ENCODE peak calls at places on chromosomes 12 and 14, in nine cellular contexts. X is body of pancreas, J is GM12891, F is heart left ventricle, R is stomach, A is ovary, E is A549, Y is HCT116, T is uterus. P is an unnamed sample.

GRCh38 chr12:75599061-75599460 is 87.7 kb upstream of the KRR1 start:
- DNase-seq in A (no peak), E (no peak), X (no peak), R (no peak), Y (no peak), F (no peak), T (no peak), J (no peak), P (no peak)

GRCh38 chr14:50062438-50063039 is 53.8 kb downstream of the VCPKMT start:
- DNase-seq in J (no peak), A (no peak), T (peak; percentile 59), R (peak; percentile 38), E (peak; percentile 63), Y (peak; percentile 37), F (no peak), X (no peak), P (peak; percentile 33)

GRCh38 chr12:46354799-46355194 is 17.8 kb downstream of the SLC38A2 start:
- DNase-seq in X (no peak), E (no peak), R (no peak), Y (no peak), A (no peak), T (no peak), J (no peak), F (no peak), P (no peak)

GRCh38 chr12:116303076-116303465 is 25.6 kb upstream of the MED13L start:
- DNase-seq in F (no peak), J (no peak), E (no peak), Y (no peak), A (no peak), X (no peak), T (no peak), R (no peak), P (no peak)

GRCh38 chr12:94762259-94762942 is 112.0 kb upstream of the TMCC3 start:
- DNase-seq in R (no peak), Y (no peak), E (peak; percentile 18), T (no peak), F (no peak), J (no peak), X (no peak), A (no peak), P (no peak)

GRCh38 chr12:126770188-126770587 is 1496.8 kb upstream of the TMEM132C start:
- DNase-seq in Y (no peak), E (no peak), A (no peak), J (no peak), F (no peak), T (no peak), R (no peak), X (no peak), P (no peak)

GRCh38 chr12:66050610-66051009 is 79.9 kb downstream of the LLPH start:
- DNase-seq in J (no peak), Y (no peak), X (no peak), T (no peak), A (no peak), E (no peak), R (no peak), F (no peak), P (no peak)

GRCh38 chr14:23408307-23408630 is 196 bp upstream of the MYH6 start:
- DNase-seq in X (no peak), A (no peak), T (no peak), R (no peak), J (no peak), E (no peak), Y (no peak), F (peak; percentile 58), P (no peak)

GRCh38 chr12:1220127-1221092 is 229.4 kb downstream of the ERC1 start:
- DNase-seq in J (no peak), E (peak; percentile 6), F (no peak), R (peak; percentile 53), A (no peak), T (no peak), X (peak; percentile 17), Y (no peak), P (no peak)

GRCh38 chr12:41437578-41437977 is 249.5 kb downstream of the PDZRN4 start:
- DNase-seq in X (no peak), E (no peak), J (no peak), R (no peak), A (no peak), Y (no peak), F (no peak), T (no peak), P (no peak)

DNA sequence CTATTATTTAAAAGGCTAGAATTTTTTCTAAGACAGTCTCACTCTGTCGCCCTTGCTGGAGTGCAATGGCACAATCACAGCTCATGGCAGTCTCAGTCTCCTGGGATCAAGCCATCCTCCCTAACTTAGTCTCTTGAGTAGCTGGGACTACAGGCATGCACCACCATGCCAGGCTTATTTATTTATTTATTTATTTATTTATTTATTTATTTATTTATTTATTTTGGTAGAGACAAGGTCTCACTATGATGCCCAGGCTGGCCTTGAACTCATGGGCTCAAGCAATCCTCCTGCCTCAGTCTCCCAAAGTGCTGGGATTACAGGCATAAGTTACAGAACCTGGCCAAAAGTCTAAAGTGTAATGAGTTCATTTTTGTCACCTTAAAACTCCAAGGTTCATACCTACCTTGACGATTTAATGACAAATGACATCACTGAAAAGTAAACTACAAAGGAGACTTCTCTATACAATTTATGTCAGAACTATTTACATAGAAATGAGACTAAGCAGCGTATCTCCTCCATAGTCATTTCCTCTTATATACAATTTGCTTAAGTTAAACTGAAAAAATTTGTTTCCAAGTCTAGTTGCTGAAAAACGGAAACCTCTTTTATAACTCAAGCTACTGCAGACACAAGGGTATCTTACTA is 78.2 kb downstream of the EPS8 start:
- DNase-seq in J (no peak), E (no peak), T (no peak), A (no peak), Y (no peak), R (no peak), X (no peak), F (no peak), P (no peak)
- TF ChIP-seq POLR2A in J (no peak), E (no peak), T (no peak), A (no peak), Y (no peak), R (no peak), X (no peak), F (no peak), P (no peak)

GRCh38 chr12:49364989-49365388 is 2.3 kb upstream of the SPATS2 start:
- DNase-seq in F (no peak), J (no peak), A (no peak), E (no peak), T (no peak), Y (no peak), X (no peak), R (no peak), P (no peak)
- TF ChIP-seq POLR2A in F (no peak), J (no peak), A (no peak), E (no peak), T (no peak), Y (no peak), X (no peak), R (no peak), P (no peak)

GRCh38 chr14:34466691-34467090 is 4.7 kb upstream of the SPTSSA start:
- DNase-seq in A (no peak), F (no peak), Y (no peak), J (no peak), X (no peak), E (no peak), T (no peak), R (no peak), P (no peak)

GRCh38 chr14:34463598-34463961 is 1.5 kb upstream of the SPTSSA start:
- DNase-seq in E (no peak), Y (no peak), X (no peak), R (no peak), J (no peak), T (no peak), F (no peak), A (no peak), P (no peak)

GRCh38 chr14:34462132-34462893 is at the start of gene SPTSSA:
- DNase-seq in E (peak; percentile 88), Y (peak; percentile 63), F (peak; percentile 98), X (peak; percentile 90), R (peak; percentile 92), A (peak; percentile 95), J (peak; percentile 96), T (peak; percentile 89), P (peak; percentile 92)

GRCh38 chr14:34461334-34462131 is 507 bp downstream of the SPTSSA start:
- DNase-seq in R (peak; percentile 59), A (peak; percentile 64), Y (peak; percentile 13), E (peak; percentile 73), F (no peak), J (no peak), X (peak; percentile 58), T (peak; percentile 41), P (peak; percentile 48)

DNA sequence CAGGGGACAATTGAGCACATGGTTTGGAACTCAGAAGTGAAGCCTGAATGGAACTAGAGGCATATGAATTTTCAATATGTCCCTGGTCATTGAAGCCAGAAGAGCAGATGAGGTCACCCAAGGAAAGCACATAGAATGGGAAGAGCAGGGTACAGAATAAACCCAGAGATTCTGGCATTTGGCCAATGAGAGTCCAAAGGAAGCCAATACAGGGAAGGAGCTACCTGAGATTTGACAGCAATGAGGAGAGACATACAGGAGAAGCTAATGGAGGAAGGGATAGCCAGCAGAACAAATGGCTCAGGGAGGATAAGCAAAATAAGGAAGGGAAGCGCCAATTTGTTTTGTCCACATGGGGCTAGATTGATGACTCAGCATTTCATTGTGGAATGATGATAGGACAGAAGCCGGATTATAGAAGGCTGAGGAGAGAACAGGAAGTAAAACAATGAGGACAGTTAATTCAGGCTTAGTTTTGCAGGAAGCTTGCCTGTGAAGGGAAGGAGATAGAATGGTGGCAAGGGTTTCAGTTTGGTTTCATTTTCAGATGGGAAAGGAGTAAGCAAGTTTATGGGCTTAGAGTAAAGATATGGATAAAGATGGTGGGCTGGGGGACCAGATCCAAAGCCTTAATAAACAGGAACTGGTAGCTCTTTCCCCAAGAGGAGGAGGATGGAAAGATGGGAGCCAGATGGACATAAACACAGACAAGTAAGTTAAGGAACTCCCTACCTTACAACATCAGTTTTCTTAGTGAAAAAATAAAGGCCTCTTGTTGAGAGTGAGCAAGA is 3.2 kb upstream of the SPTSSA start:
- DNase-seq in F (no peak), X (no peak), A (no peak), R (no peak), Y (no peak), E (peak; percentile 35), T (no peak), J (no peak), P (peak; percentile 50)
- TF ChIP-seq POLR2A in F (no peak), X (no peak), A (no peak), R (no peak), Y (no peak), E (no peak), T (no peak), J (no peak), P (no peak)

DNA sequence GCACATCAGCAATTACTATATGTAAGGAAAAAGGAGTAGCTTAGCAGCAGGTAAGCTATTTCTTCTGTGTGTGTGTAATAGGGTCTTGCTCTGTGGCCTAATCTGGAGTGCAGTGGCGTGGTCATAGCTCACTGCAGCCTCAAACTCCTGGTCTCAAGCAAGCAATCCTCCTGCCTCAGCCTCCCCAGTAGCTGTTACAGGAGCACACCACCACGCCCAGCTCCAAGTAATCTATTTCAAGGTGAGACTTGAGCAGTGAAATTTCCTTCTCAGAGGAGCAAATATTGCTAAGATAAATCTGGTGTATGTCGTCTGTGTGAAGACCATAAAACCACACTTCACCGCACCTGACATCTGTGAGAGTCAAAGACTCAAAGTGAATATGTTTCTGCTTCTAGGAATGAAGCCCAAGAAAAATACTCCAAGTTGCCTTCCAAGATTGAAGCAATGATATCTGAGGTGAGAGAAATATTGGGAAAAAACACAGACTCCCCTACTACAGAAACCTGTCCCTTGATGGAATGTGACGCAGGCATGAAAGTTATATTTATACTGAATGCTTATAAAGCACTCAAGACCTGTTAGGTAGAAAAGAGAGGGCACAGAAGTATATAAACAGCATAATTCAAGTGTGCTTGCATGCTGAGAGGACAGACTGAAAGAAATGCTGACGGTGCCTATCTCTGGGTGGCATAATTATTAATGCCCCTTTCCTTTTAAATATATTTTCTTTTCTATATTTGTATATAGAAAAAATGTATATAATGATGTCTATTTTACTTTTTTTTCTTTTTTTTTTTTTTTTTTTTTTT is 2.5 kb upstream of the SELPLG start:
- DNase-seq in J (no peak), R (no peak), F (no peak), X (no peak), Y (no peak), E (no peak), T (no peak), A (no peak), P (no peak)
- TF ChIP-seq POLR2A in J (no peak), R (no peak), F (no peak), X (no peak), Y (no peak), E (no peak), T (no peak), A (no peak), P (no peak)

P was measured in H54.